ENCODE peak calls at places on chromosomes 11 and 22, in four cellular contexts. O, Z, I and X are unnamed samples.

GRCh38 chr11:120424970-120425332 is 86.6 kb upstream of the GRIK4 start:
- DNase-seq in O (no peak), Z (no peak), I (no peak), X (no peak)

GRCh38 chr11:6354651-6355485 is 34.6 kb upstream of the CAVIN3 start:
- DNase-seq in I (no peak), O (peak), Z (no peak), X (no peak)

GRCh38 chr11:46892109-46892508 is 26.2 kb downstream of the LRP4 start:
- DNase-seq in O (no peak), I (no peak), Z (no peak), X (no peak)

GRCh38 chr11:70522613-70523311 is 124.4 kb downstream of the CTTN start:
- DNase-seq in O (no peak), I (peak), Z (no peak), X (no peak)

GRCh38 chr11:27703453-27703852 is 3.2 kb upstream of the BDNF start:
- DNase-seq in Z (no peak), O (peak), I (no peak), X (no peak)

GRCh38 chr11:3859373-3859881 is 4.0 kb downstream of the STIM1 start:
- DNase-seq in Z (no peak), O (no peak), I (peak), X (no peak)

GRCh38 chr22:31144223-31144622 is 3.9 kb upstream of the PLA2G3 start:
- DNase-seq in O (peak), I (no peak), Z (no peak), X (no peak)

GRCh38 chr22:33028191-33028700 is 29.9 kb downstream of the SYN3 start:
- DNase-seq in Z (no peak), I (no peak), O (no peak), X (no peak)

GRCh38 chr11:107493117-107493516 is 35.5 kb upstream of the CWF19L2 start:
- DNase-seq in I (no peak), O (peak), Z (peak), X (peak)

GRCh38 chr11:64086263-64086938 is 50.7 kb downstream of the FLRT1 start:
- DNase-seq in O (peak), Z (no peak), I (peak), X (peak)

GRCh38 chr22:37020192-37020479 is 594 bp downstream of the MPST start:
- DNase-seq in I (no peak), Z (no peak), O (peak), X (no peak)

GRCh38 chr11:112795142-112795815 is 165.9 kb upstream of the NCAM1 start:
- DNase-seq in I (peak), O (peak), Z (peak), X (no peak)

GRCh38 chr11:69292221-69292648 is 1.7 kb upstream of the MYEOV start:
- DNase-seq in Z (no peak), O (peak), I (peak), X (no peak)

GRCh38 chr22:49101873-49102272 is 725.8 kb downstream of the BRD1 start:
- DNase-seq in O (no peak), Z (no peak), I (no peak), X (no peak)

GRCh38 chr11:122293298-122294023 is 177.4 kb upstream of the BLID start:
- DNase-seq in Z (no peak), I (no peak), O (peak), X (no peak)

GRCh38 chr11:11860103-11860979 is 18.6 kb downstream of the USP47 start:
- DNase-seq in I (no peak), Z (no peak), O (peak), X (no peak)

GRCh38 chr11:82848829-82849228 is 51.4 kb downstream of the PRCP start:
- DNase-seq in I (no peak), Z (no peak), O (no peak), X (no peak)

GRCh38 chr22:37197451-37198289 is 9.6 kb upstream of the C1QTNF6 start:
- DNase-seq in O (peak), I (peak), Z (peak), X (no peak)

GRCh38 chr22:46444390-46444854 is 93.0 kb downstream of the CELSR1 start:
- DNase-seq in Z (no peak), I (no peak), O (no peak), X (no peak)
- TF ChIP-seq CTCF in Z (no peak), I (no peak), O (no peak), X (no peak)

GRCh38 chr11:129189646-129190045 is 2.5 kb downstream of the ARHGAP32 start:
- DNase-seq in I (no peak), Z (no peak), O (no peak), X (no peak)
- H3K4me3 ChIP-seq in I (no peak), Z (peak), O (no peak), X (no peak)

GRCh38 chr11:134098566-134099184 is 29.8 kb downstream of the JAM3 start:
- DNase-seq in Z (no peak), I (no peak), O (no peak), X (no peak)
- TF ChIP-seq CTCF in Z (no peak), I (no peak), O (peak), X (peak)

GRCh38 chr22:23140385-23140784 is 1.4 kb downstream of the RSPH14 start:
- DNase-seq in I (no peak), Z (no peak), O (no peak), X (no peak)

GRCh38 chr22:23144432-23144831 is 845 bp upstream of the RAB36 start:
- DNase-seq in I (no peak), O (no peak), Z (no peak), X (no peak)

GRCh38 chr22:23143119-23143518 is 1.3 kb upstream of the RSPH14 start:
- DNase-seq in I (no peak), O (no peak), Z (no peak), X (no peak)

GRCh38 chr22:23144926-23145906 is at the start of gene RAB36:
- DNase-seq in O (peak), I (peak), Z (peak), X (peak)

GRCh38 chr22:23142546-23143105 is 836 bp upstream of the RSPH14 start:
- DNase-seq in O (no peak), I (no peak), Z (no peak), X (no peak)
- H3K4me3 ChIP-seq in O (no peak), I (peak), Z (peak), X (no peak)

DNA sequence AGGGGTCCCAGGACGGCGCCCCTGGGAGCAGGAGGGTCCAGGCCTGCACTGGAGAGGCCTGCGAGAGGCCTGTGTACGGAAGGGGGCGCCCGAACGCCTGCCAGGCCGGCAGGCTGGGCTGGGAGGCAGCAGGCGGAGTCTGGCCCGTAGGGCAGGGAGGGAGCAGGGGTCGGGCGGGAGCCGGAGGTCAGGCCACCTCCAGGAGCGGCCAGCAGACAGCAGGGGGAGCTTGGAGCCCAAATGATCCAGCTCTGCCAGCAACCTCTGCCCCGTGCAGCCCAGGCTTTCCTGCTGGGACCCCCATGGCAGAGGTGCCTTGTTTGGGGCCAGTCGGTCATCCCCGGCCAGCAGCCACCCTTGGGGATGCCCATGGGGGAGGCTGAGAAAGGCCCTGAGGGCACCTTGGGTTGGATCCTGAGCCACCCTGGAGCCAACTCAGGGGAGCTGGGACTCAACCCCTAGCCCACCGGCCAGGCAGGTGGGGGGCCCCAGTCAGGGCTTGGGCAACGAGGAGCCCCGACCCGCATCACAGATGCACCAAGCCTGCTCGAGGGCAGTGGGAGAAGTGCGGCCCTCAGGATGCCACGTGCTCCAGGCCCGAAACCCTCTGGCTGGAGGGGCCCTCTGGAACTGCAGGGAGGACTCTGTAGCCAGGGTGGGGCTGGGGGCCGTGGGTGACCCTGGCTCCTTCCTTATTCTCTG is 9.6 kb upstream of the SYT8 start:
- DNase-seq in Z (peak), O (no peak), I (peak), X (no peak)
- TF ChIP-seq CTCF in Z (peak), O (peak), I (peak), X (peak)

DNA sequence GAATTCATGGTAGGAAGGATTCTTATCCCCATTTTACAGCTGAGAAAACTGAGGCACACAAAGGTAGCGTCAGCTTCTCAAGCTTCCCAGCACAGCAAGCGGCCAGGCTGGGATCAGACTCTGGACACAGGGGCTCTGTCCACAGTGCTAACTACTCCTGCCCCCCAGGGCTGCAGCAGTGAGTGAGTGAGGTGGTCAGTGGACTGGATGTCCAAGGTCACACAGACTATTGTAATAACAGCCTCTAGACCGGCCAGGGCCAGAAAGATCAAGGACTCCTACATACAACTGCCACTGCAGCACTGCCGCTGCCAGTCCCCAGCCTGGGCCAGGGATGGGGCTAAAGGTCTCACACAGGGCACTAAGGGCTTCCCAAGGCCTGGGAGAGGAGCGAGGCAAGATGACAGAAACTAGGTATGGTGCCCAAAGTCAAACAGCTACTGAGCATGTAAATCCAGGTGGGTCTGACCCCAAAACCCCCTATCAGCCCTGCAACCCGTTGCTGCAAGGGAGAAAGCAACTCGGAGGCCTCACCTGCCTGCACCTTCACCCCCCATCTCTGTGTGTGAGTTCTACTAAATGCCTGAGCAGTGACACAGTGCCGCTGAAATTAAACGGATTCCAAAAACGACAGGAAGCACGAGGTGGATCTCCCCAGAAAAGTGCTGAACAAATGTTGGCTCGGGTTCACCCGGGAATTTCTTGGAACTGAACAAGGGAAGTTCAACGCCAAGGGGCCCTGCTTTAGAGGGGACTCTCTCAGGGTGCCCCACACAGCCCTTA is 161.8 kb upstream of the GRK3 start:
- DNase-seq in I (no peak), Z (no peak), O (peak), X (no peak)
- H3K4me3 ChIP-seq in I (peak), Z (peak), O (peak), X (peak)

GRCh38 chr11:16001899-16002426 is 354.4 kb downstream of the SOX6 start:
- DNase-seq in Z (peak), O (peak), I (no peak), X (peak)
- TF ChIP-seq CTCF in Z (no peak), O (peak), I (no peak), X (no peak)